ENCODE peak calls at places on chromosomes 7 and 10, in ten cellular contexts. F, C, B, O, D, I, M, X, K and R are unnamed samples.

GRCh38 chr10:80158598-80159127 is 26.1 kb downstream of the PLAC9 start:
- DNase-seq in F (no peak), C (peak; percentile 59), B (peak; percentile 99), O (peak; percentile 64), D (no peak), I (peak; percentile 77), M (peak; percentile 92), X (peak; percentile 75), K (peak; percentile 99), R (peak; percentile 98)

GRCh38 chr10:122301055-122301810 is 30.1 kb downstream of the BTBD16 start:
- DNase-seq in F (no peak), C (no peak), B (peak; percentile 89), O (no peak), D (no peak), I (peak; percentile 24), M (peak; percentile 65), X (no peak), K (peak; percentile 71), R (peak; percentile 3)

GRCh38 chr10:11229893-11230292 is 212.2 kb downstream of the CELF2 start:
- DNase-seq in F (no peak), C (no peak), B (no peak), O (no peak), D (no peak), I (no peak), M (no peak), X (no peak), K (no peak), R (no peak)

GRCh38 chr10:60139798-60140566 is 233.6 kb upstream of the CCDC6 start:
- DNase-seq in F (no peak), C (no peak), B (peak; percentile 60), O (no peak), D (peak; percentile 62), I (no peak), M (peak; percentile 83), X (no peak), K (peak; percentile 90), R (peak; percentile 16)

GRCh38 chr7:108157606-108158330 is 27.6 kb upstream of the LAMB4 start:
- DNase-seq in F (no peak), C (no peak), B (no peak), O (no peak), D (no peak), I (no peak), M (peak; percentile 81), X (no peak), K (no peak), R (no peak)

GRCh38 chr10:12782537-12782936 is 219.0 kb downstream of the CCDC3 start:
- DNase-seq in F (no peak), C (peak; percentile 57), B (peak; percentile 51), O (peak; percentile 47), D (peak; percentile 79), I (peak; percentile 26), M (peak; percentile 47), X (no peak), K (peak; percentile 57), R (no peak)

GRCh38 chr7:104252409-104253134 is 44.8 kb upstream of the ORC5 start:
- DNase-seq in F (no peak), C (no peak), B (peak; percentile 22), O (no peak), D (peak; percentile 52), I (no peak), M (peak; percentile 4), X (no peak), K (no peak), R (peak; percentile 22)

GRCh38 chr7:142461437-142461836 is 203.6 kb upstream of the PRSS58 start:
- DNase-seq in F (no peak), C (no peak), B (peak; percentile 49), O (no peak), D (no peak), I (no peak), M (peak; percentile 74), X (no peak), K (peak; percentile 62), R (peak; percentile 96)

GRCh38 chr7:137757146-137757925 is 89.4 kb downstream of the DGKI start:
- DNase-seq in F (no peak), C (no peak), B (no peak), O (no peak), D (no peak), I (no peak), M (peak; percentile 43), X (no peak), K (no peak), R (no peak)

GRCh38 chr7:137762334-137762733 is 84.4 kb downstream of the DGKI start:
- DNase-seq in F (no peak), C (no peak), B (no peak), O (no peak), D (no peak), I (no peak), M (no peak), X (no peak), K (no peak), R (no peak)

GRCh38 chr7:137755846-137756685 is 90.7 kb downstream of the DGKI start:
- DNase-seq in F (no peak), C (no peak), B (no peak), O (no peak), D (no peak), I (no peak), M (no peak), X (no peak), K (peak; percentile 28), R (no peak)

GRCh38 chr7:137755438-137755837 is 91.3 kb downstream of the DGKI start:
- DNase-seq in F (no peak), C (no peak), B (no peak), O (no peak), D (no peak), I (no peak), M (no peak), X (no peak), K (no peak), R (no peak)

DNA sequence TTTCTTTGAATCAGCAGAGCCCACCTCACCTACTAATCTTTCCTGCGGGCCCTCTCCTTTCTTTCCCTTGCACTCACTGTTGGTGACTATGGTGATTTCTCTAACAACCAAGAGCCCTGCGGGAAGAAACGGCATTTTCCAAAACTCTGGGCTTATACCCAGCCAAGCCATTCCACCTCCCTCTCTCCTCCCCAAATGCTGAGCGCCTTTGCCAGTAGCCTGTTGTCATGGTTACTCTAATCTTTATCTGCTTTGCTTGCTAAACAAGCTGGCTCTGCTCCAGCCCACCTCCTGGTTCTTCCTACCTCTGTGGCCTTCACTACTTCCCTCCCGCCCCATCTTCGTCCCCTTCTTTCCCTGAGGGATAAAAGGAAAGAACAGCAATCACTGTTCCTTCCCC is 86.7 kb downstream of the DGKI start:
- DNase-seq in F (no peak), C (no peak), B (peak; percentile 43), O (no peak), D (no peak), I (no peak), M (no peak), X (no peak), K (no peak), R (no peak)
- TF ChIP-seq CTCF in F (no peak), C (no peak), B (no peak), O (no peak), D (no peak), I (no peak), M (no peak), X (no peak), K (no peak), R (no peak)

DNA sequence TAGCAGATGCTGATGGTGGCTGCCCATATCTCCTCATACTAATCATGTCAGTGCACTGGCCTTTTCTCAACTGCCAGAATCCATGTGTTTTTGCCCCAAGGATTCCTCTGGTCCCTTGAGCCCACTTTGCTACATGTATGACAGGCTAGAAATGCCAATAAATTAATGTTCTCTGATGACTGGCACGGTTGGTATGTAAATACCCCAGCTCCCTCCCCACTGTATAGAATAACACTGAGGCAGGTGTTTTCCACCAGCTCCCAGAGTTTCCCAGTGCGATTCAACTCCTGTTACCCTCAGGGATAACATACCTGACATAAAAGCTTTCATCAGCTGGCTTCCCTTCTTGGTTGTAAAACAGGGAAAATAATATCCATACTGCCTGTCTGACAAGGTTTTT is 9.0 kb upstream of the PLEKHS1 start:
- DNase-seq in F (no peak), C (no peak), B (no peak), O (no peak), D (no peak), I (no peak), M (no peak), X (no peak), K (no peak), R (no peak)
- TF ChIP-seq CTCF in F (no peak), C (no peak), B (no peak), O (no peak), D (no peak), I (no peak), M (no peak), X (no peak), K (no peak), R (no peak)

DNA sequence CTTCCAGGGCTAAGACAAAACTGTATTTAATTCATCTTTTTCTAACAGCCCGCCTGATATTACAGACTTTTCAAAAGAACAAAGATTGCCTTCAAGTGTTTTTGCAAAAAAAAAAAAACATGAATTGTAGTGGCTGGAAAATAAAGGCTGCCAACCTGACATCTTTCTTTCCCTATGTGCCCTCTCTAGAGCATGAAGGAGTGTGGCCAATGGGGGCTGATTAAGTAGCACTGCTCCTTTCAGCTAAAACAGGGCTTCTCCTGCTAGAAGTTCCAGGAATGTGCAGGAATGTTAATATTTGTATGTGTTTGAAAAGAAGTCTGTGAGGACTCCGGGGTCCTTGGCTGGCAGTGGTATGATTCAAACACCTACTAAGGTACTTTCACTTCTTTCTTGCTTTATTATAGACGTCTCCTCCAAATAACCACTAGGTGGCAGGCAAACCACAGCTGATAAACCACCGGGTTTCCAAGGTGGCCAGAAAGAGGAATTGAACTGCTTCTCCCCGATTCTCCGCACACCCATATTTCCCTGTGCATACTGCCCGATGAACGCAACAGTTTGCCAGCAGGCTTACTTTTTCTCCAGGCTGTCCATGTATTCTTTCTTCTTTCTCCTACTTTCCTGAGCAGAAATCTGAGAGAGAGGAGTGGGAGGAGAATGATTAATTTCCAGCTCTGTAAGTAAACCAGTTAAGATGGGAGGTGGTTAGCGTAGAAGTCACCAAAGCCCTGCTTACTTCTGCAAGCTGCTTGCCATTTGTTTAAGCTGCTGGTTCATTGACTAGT is 56.8 kb upstream of the DGKI start:
- DNase-seq in F (no peak), C (peak; percentile 68), B (peak; percentile 86), O (peak; percentile 60), D (peak; percentile 74), I (peak; percentile 53), M (peak; percentile 79), X (no peak), K (peak; percentile 83), R (peak; percentile 57)
- TF ChIP-seq CTCF in F (peak; percentile 76), C (peak; percentile 82), B (peak; percentile 69), O (peak; percentile 58), D (peak; percentile 85), I (peak; percentile 81), M (peak; percentile 76), X (peak; percentile 45), K (peak; percentile 73), R (peak; percentile 95)

DNA sequence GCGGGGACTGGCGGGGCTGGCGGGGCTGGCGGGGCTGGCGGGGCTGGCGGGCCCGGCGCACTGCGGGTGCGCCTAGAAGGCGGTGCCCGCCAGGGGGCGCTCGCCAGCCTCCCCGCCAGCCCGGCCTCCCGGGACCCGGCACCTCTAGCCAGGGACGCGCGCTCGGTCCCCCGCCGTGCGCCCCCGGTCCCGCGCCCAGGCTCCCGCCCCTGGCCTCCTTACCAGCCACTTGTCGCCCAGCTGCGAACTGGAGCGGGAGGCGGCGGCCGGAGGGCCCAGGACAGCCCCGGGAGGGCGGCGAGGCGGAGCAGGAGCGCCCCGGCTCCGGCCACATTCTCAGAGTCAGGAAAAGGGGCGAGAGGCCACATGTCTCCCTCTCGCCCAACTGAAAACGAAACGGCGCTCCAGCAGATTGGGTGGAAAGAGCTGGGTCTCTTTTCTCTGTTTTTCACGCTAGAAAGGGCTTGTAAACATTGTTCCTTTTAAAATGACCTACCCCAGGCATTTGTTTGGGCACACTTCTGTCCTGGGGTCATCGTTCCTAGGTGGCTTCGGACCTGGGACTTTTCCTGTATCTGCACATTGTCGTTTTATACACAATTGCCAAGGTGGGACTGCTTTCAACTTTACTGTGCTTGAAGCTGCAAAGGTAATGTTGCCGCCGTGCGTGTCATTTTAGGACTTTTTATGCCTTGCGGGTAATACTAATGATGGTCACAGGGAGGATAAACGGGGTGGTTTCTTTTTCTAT is 378 bp upstream of the PRKCQ start:
- DNase-seq in F (peak; percentile 98), C (peak; percentile 71), B (peak; percentile 66), O (peak; percentile 77), D (peak; percentile 95), I (peak; percentile 65), M (peak; percentile 70), X (peak; percentile 32), K (peak; percentile 61), R (peak; percentile 3)
- TF ChIP-seq CTCF in F (peak; percentile 63), C (peak; percentile 21), B (peak; percentile 15), O (peak; percentile 46), D (peak; percentile 84), I (peak; percentile 46), M (peak; percentile 27), X (no peak), K (peak; percentile 30), R (peak; percentile 80)